ENCODE peak calls at places on chromosome 9, in seven cellular contexts. T is GM23248; R is left ventricle myocardium inferior; C is adrenal gland; O is aorta; U is mammary epithelial cell; Z is effector memory CD4-positive, alpha-beta T cell. V is an unnamed sample. For H3K4me1, the result is how much of the 10 kb centered on the place peaks cover.

GRCh38 chr9:103245369-103245768 is 250.2 kb downstream of the CYLC2 start:
- DNase-seq in C (no peak), Z (no peak), T (no peak), U (no peak), O (no peak), R (no peak), V (no peak)

GRCh38 chr9:96418920-96419690 is 935 bp upstream of the ZNF367 start:
- DNase-seq in Z (peak), T (peak), U (peak), C (peak), R (peak), O (peak), V (peak)

GRCh38 chr9:2859776-2860379 is 16.0 kb upstream of the PUM3 start:
- DNase-seq in R (peak), U (peak), Z (no peak), T (peak), C (peak), O (peak), V (peak)

GRCh38 chr9:99162759-99163364 is 57.9 kb downstream of the TGFBR1 start:
- DNase-seq in T (peak), U (no peak), C (no peak), O (no peak), R (no peak), Z (no peak), V (no peak)

GRCh38 chr9:69265891-69266290 is 59.1 kb upstream of the ENTREP1 start:
- DNase-seq in Z (no peak), O (no peak), T (peak), U (no peak), R (no peak), C (no peak), V (no peak)

GRCh38 chr9:133115604-133116345 is 5.3 kb downstream of the RALGDS start:
- DNase-seq in C (peak), T (peak), O (peak), R (peak), Z (peak), U (no peak), V (no peak)

GRCh38 chr9:129221979-129222635 is 44.0 kb upstream of the IER5L start:
- DNase-seq in U (no peak), T (no peak), O (no peak), C (no peak), Z (no peak), R (no peak), V (no peak)

GRCh38 chr9:136973618-136974617 is 3.4 kb upstream of the PTGDS start:
- DNase-seq in T (no peak), U (no peak), R (no peak), O (no peak), C (no peak), Z (no peak), V (no peak)

GRCh38 chr9:129064499-129064908 is 16.4 kb upstream of the DOLPP1 start:
- DNase-seq in R (no peak), Z (no peak), U (no peak), T (no peak), O (no peak), C (peak), V (no peak)

GRCh38 chr9:18208166-18209059 is 265.5 kb upstream of the ADAMTSL1 start:
- DNase-seq in Z (no peak), T (peak), C (peak), O (no peak), U (peak), R (no peak), V (peak)

GRCh38 chr9:113738898-113739604 is 137.1 kb upstream of the ZNF618 start:
- DNase-seq in Z (no peak), O (no peak), T (peak), C (no peak), U (no peak), R (no peak), V (no peak)

GRCh38 chr9:106953166-106953565 is 90.2 kb downstream of the ZNF462 start:
- DNase-seq in T (peak), C (peak), R (no peak), U (no peak), Z (no peak), O (no peak), V (no peak)

GRCh38 chr9:95836072-95836471 is 39.4 kb upstream of the ERCC6L2 start:
- DNase-seq in T (peak), O (no peak), R (no peak), U (no peak), C (no peak), Z (no peak), V (no peak)

GRCh38 chr9:105127863-105128220 is 116.6 kb upstream of the SLC44A1 start:
- DNase-seq in O (no peak), U (peak), T (peak), C (no peak), Z (peak), R (no peak), V (no peak)

GRCh38 chr9:136554870-136555269 is 9.0 kb upstream of the NOTCH1 start:
- DNase-seq in U (no peak), T (no peak), C (no peak), O (no peak), R (no peak), Z (no peak), V (no peak)

GRCh38 chr9:74804018-74804385 is 83.7 kb downstream of the TRPM6 start:
- DNase-seq in R (no peak), O (no peak), T (no peak), Z (no peak), C (no peak), U (peak), V (no peak)

GRCh38 chr9:111176511-111176910 is 138.2 kb upstream of the LPAR1 start:
- DNase-seq in R (no peak), C (no peak), O (no peak), T (no peak), Z (no peak), U (no peak), V (no peak)

GRCh38 chr9:34363619-34364351 is 12.9 kb downstream of the MYORG start:
- DNase-seq in Z (no peak), U (no peak), R (peak), T (no peak), O (no peak), C (no peak), V (no peak)

GRCh38 chr9:136939431-136939995 is 5.0 kb downstream of the FBXW5 start:
- DNase-seq in U (no peak), R (peak), O (no peak), T (no peak), Z (no peak), C (no peak), V (no peak)

GRCh38 chr9:68619636-68620035 is 79.0 kb upstream of the TMEM252 start:
- DNase-seq in U (no peak), O (no peak), Z (no peak), R (no peak), T (no peak), C (no peak), V (no peak)

GRCh38 chr9:69985971-69986370 is 57.7 kb upstream of the MAMDC2 start:
- DNase-seq in T (no peak), Z (no peak), C (no peak), R (no peak), U (no peak), O (no peak), V (no peak)

GRCh38 chr9:113568481-113569321 is 105.2 kb downstream of the RGS3 start:
- DNase-seq in U (no peak), Z (no peak), R (no peak), O (no peak), T (no peak), C (no peak), V (no peak)

GRCh38 chr9:136171009-136171800 is 33.7 kb downstream of the LHX3 start:
- DNase-seq in Z (no peak), U (no peak), C (no peak), O (peak), R (no peak), T (no peak), V (no peak)

GRCh38 chr9:72871685-72872084 is 81.2 kb downstream of the ALDH1A1 start:
- DNase-seq in T (peak), C (no peak), O (no peak), R (no peak), Z (no peak), U (peak), V (no peak)

GRCh38 chr9:133591116-133591910 is 17.9 kb downstream of the FAM163B start:
- DNase-seq in Z (no peak), T (no peak), O (no peak), R (no peak), C (no peak), U (no peak), V (no peak)

GRCh38 chr9:97425336-97425991 is 13.6 kb downstream of the TDRD7 start:
- DNase-seq in O (no peak), Z (no peak), T (no peak), U (no peak), R (no peak), C (no peak), V (no peak)

GRCh38 chr9:11204521-11204920 is 591.7 kb upstream of the PTPRD start:
- DNase-seq in U (no peak), T (no peak), R (no peak), C (no peak), O (no peak), Z (no peak), V (no peak)

GRCh38 chr9:21782207-21782606 is 20.2 kb upstream of the MTAP start:
- DNase-seq in U (peak), T (peak), Z (no peak), R (no peak), O (no peak), C (no peak), V (no peak)

GRCh38 chr9:64066736-64067368 is 1218.2 kb downstream of the FOXD4L5 start:
- DNase-seq in T (no peak), U (no peak), Z (no peak), R (no peak), O (peak), C (no peak), V (no peak)

GRCh38 chr9:124355032-124355940 is 60.0 kb downstream of the PSMB7 start:
- DNase-seq in C (no peak), U (no peak), T (no peak), Z (no peak), R (no peak), O (no peak), V (no peak)

GRCh38 chr9:93038918-93039317 is 19.6 kb upstream of the SUSD3 start:
- DNase-seq in O (no peak), R (no peak), Z (no peak), U (no peak), T (no peak), C (no peak), V (no peak)

GRCh38 chr9:135077497-135078200 is 9.8 kb upstream of the OLFM1 start:
- DNase-seq in Z (no peak), R (no peak), U (no peak), C (no peak), T (peak), O (no peak), V (no peak)

GRCh38 chr9:98783518-98784226 is 12.7 kb downstream of the ANKS6 start:
- DNase-seq in Z (no peak), R (no peak), U (no peak), T (no peak), O (no peak), C (no peak), V (no peak)

GRCh38 chr9:119709431-119709830 is 340.2 kb upstream of the BRINP1 start:
- DNase-seq in R (no peak), C (no peak), Z (no peak), T (peak), O (no peak), U (no peak), V (no peak)

GRCh38 chr9:106588601-106589000 is 274.4 kb upstream of the ZNF462 start:
- DNase-seq in C (peak), O (no peak), U (peak), Z (no peak), T (no peak), R (no peak), V (no peak)

GRCh38 chr9:81312346-81312745 is 377.0 kb downstream of the TLE1 start:
- DNase-seq in R (no peak), C (no peak), U (no peak), T (no peak), Z (no peak), O (no peak), V (no peak)

GRCh38 chr9:19440823-19441580 is 32.2 kb downstream of the ACER2 start:
- DNase-seq in O (no peak), R (no peak), U (no peak), C (peak), Z (no peak), T (peak), V (no peak)

GRCh38 chr9:121711281-121711680 is 59.8 kb downstream of the DAB2IP start:
- DNase-seq in R (no peak), Z (no peak), C (no peak), O (no peak), U (no peak), T (no peak), V (no peak)

GRCh38 chr9:121714873-121715272 is 63.4 kb downstream of the DAB2IP start:
- DNase-seq in O (no peak), T (no peak), R (no peak), Z (no peak), C (no peak), U (no peak), V (no peak)

GRCh38 chr9:121717141-121717749 is 65.8 kb downstream of the DAB2IP start:
- DNase-seq in C (no peak), O (no peak), R (no peak), T (peak), Z (no peak), U (peak), V (no peak)

GRCh38 chr9:121713400-121714070 is 62.1 kb downstream of the DAB2IP start:
- DNase-seq in C (no peak), T (no peak), Z (no peak), O (no peak), U (no peak), R (no peak), V (no peak)

GRCh38 chr9:121714075-121714705 is 62.8 kb downstream of the DAB2IP start:
- DNase-seq in U (no peak), O (no peak), C (no peak), Z (no peak), R (no peak), T (no peak), V (no peak)
- H3K4me1 ChIP-seq in U (under half), O (under half), C (under half), Z (under half), R (half or more), T (under half), V (under half)

DNA sequence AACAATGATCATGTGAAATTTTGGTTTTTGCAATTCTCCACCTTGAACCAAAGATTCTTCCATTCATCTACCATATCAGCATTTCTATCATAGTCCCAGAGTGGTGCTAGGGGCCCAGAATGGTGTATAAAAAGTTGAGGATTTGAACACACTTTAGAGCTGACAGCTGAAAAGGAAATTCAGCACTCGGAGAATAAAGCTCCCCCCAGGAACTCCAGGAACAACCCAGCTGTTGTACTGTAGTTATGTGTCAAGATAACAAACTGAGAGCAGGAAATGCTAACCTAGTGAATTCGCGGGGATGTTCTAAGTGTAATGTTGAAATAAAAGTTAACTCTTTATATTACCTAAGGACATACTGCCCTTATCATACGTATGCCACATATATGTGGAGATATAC is 216.7 kb downstream of the NFIB start:
- DNase-seq in C (no peak), O (no peak), U (peak), Z (no peak), R (no peak), T (peak), V (no peak)
- H3K27ac ChIP-seq in C (no peak), O (peak), U (peak), Z (no peak), R (peak), T (no peak), V (peak)

GRCh38 chr9:27569406-27569805 is 3.9 kb downstream of the C9orf72 start:
- DNase-seq in T (no peak), Z (no peak), O (no peak), U (peak), C (no peak), R (no peak), V (no peak)
- H3K4me1 ChIP-seq in T (under half), Z (under half), O (under half), U (under half), C (under half), R (half or more), V (under half)

GRCh38 chr9:130459151-130459550 is 14.4 kb downstream of the ASS1 start:
- DNase-seq in C (no peak), R (no peak), T (no peak), O (no peak), Z (no peak), U (no peak), V (no peak)
- H3K27ac ChIP-seq in C (no peak), R (no peak), T (no peak), O (no peak), Z (no peak), U (no peak), V (no peak)

DNA sequence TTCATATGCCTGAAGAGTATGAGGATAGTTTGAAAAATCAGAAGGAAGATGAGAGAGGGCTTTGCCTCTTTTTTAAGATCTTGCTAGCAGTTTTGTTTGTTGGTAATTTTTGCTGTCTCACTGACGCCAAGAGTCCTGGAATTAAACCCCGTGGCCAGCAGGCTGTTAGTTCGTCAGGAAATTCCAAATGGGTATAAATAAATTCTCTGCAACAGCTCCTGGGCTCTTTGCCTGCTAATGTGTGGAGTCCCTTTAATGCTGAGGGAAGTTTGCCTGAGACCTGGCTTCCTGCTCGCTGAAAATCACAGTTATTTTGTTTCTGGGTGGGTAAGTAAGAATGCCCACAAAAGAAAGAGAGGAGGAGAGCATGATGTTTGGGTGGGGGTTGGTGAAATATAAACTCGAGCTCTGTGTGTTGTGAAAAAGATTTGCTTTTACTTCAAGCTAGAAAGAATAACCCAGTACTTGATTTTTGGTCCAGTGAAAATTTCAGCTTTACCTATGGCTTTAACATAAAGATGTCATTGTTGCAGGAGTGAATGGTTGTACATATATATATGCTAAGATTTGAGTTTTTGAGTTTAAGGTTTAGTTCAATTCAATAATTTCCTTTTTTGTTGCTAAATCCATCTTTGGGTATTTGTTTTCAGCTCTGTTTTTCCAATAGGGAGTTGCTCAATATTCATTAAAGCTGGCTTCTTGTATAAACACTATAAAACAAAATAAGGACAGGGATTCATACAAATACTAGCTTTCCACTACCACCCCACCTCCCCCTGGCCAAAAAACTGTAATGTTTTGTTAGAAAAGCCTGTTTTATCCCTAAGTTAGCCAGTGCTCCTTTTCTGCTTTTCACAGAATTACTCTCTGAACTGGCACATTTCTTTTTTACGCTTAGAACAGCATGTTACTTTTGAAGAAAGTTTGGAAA is 147.8 kb upstream of the DMRT1 start:
- DNase-seq in C (peak), Z (no peak), R (peak), T (peak), O (peak), U (no peak), V (no peak)
- H3K4me1 ChIP-seq in C (under half), Z (under half), R (half or more), T (half or more), O (under half), U (half or more), V (under half)

V was measured in lung.